ENCODE peak calls at places on chromosomes 16 and 17, in nine cellular contexts. Z, B, Y, L, I, M, C, A and R are unnamed samples.

GRCh38 chr16:63361032-63361624 is 1324.9 kb upstream of the CDH8 start:
- DNase-seq in Z (no peak), B (peak), Y (no peak), L (no peak), I (peak), M (no peak), C (peak), A (no peak), R (no peak)

GRCh38 chr16:1150511-1150982 is 2.4 kb upstream of the CACNA1H start:
- DNase-seq in Z (no peak), B (peak), Y (no peak), L (no peak), I (no peak), M (no peak), C (peak), A (peak), R (no peak)

GRCh38 chr17:7263071-7263800 is 958 bp upstream of the CLDN7 start:
- DNase-seq in Z (no peak), B (no peak), Y (no peak), L (peak), I (no peak), M (no peak), C (no peak), A (no peak), R (peak)

GRCh38 chr17:52148969-52149351 is 9.6 kb downstream of the CA10 start:
- DNase-seq in Z (no peak), B (no peak), Y (no peak), L (no peak), I (no peak), M (no peak), C (no peak), A (no peak), R (no peak)

GRCh38 chr16:58471209-58471975 is 28.6 kb upstream of the NDRG4 start:
- DNase-seq in Z (peak), B (no peak), Y (no peak), L (no peak), I (no peak), M (no peak), C (no peak), A (no peak), R (no peak)

GRCh38 chr17:30897311-30897710 is 8.7 kb downstream of the TEFM start:
- DNase-seq in Z (no peak), B (no peak), Y (no peak), L (no peak), I (no peak), M (peak), C (no peak), A (no peak), R (no peak)

GRCh38 chr16:6861136-6861535 is 471.5 kb upstream of the RBFOX1 start:
- DNase-seq in Z (no peak), B (no peak), Y (no peak), L (no peak), I (no peak), M (no peak), C (no peak), A (no peak), R (no peak)

GRCh38 chr17:76816590-76817135 is 51.5 kb upstream of the MGAT5B start:
- DNase-seq in Z (no peak), B (peak), Y (no peak), L (no peak), I (peak), M (no peak), C (peak), A (no peak), R (no peak)

GRCh38 chr17:31310260-31310659 is 3.6 kb downstream of the EVI2B start:
- DNase-seq in Z (no peak), B (peak), Y (no peak), L (no peak), I (no peak), M (no peak), C (no peak), A (no peak), R (no peak)

GRCh38 chr17:76063880-76064546 is 8.3 kb downstream of the SRP68 start:
- DNase-seq in Z (no peak), B (no peak), Y (no peak), L (no peak), I (no peak), M (no peak), C (no peak), A (no peak), R (no peak)

GRCh38 chr16:51880776-51881175 is 666.2 kb downstream of the TOX3 start:
- DNase-seq in Z (no peak), B (no peak), Y (no peak), L (no peak), I (no peak), M (no peak), C (peak), A (peak), R (no peak)

GRCh38 chr17:29722411-29723198 is 99.9 kb upstream of the CORO6 start:
- DNase-seq in Z (no peak), B (peak), Y (peak), L (peak), I (peak), M (no peak), C (peak), A (peak), R (peak)

GRCh38 chr17:73013816-73014663 is 78.4 kb downstream of the SLC39A11 start:
- DNase-seq in Z (no peak), B (no peak), Y (no peak), L (no peak), I (no peak), M (peak), C (peak), A (no peak), R (no peak)

GRCh38 chr16:47258874-47259461 is 115.2 kb upstream of the NETO2 start:
- DNase-seq in Z (no peak), B (peak), Y (no peak), L (no peak), I (peak), M (no peak), C (peak), A (no peak), R (no peak)

GRCh38 chr16:72246423-72246822 is 74.5 kb upstream of the PMFBP1 start:
- DNase-seq in Z (no peak), B (peak), Y (no peak), L (no peak), I (no peak), M (no peak), C (no peak), A (no peak), R (no peak)

GRCh38 chr16:3716831-3717234 is 491 bp downstream of the TRAP1 start:
- DNase-seq in Z (no peak), B (peak), Y (no peak), L (no peak), I (peak), M (no peak), C (peak), A (no peak), R (no peak)

GRCh38 chr17:68343976-68344375 is 52.7 kb downstream of the ARSG start:
- DNase-seq in Z (no peak), B (no peak), Y (no peak), L (no peak), I (no peak), M (no peak), C (no peak), A (no peak), R (peak)

GRCh38 chr16:62036101-62036806 is at the start of gene CDH8:
- DNase-seq in Z (peak), B (no peak), Y (peak), L (no peak), I (peak), M (peak), C (peak), A (no peak), R (no peak)

GRCh38 chr17:67212716-67213417 is 32.1 kb downstream of the HELZ start:
- DNase-seq in Z (no peak), B (no peak), Y (no peak), L (no peak), I (no peak), M (no peak), C (no peak), A (no peak), R (no peak)

GRCh38 chr17:48393271-48393670 is 36.7 kb downstream of the SKAP1 start:
- DNase-seq in Z (no peak), B (no peak), Y (no peak), L (no peak), I (no peak), M (no peak), C (no peak), A (no peak), R (no peak)

GRCh38 chr17:37791434-37791833 is 46.6 kb upstream of the HNF1B start:
- DNase-seq in Z (no peak), B (peak), Y (no peak), L (no peak), I (peak), M (peak), C (no peak), A (peak), R (no peak)

GRCh38 chr16:47660540-47660939 is 199.4 kb downstream of the PHKB start:
- DNase-seq in Z (no peak), B (no peak), Y (no peak), L (no peak), I (no peak), M (no peak), C (no peak), A (no peak), R (no peak)

GRCh38 chr17:50133028-50133768 is 3.2 kb upstream of the SAMD14 start:
- DNase-seq in Z (no peak), B (no peak), Y (peak), L (no peak), I (no peak), M (no peak), C (no peak), A (no peak), R (no peak)

GRCh38 chr16:2838928-2839327 is 8.8 kb downstream of the ZG16B start:
- DNase-seq in Z (peak), B (peak), Y (no peak), L (peak), I (peak), M (no peak), C (peak), A (no peak), R (peak)

GRCh38 chr16:11211061-11211976 is 44.7 kb downstream of the SOCS1 start:
- DNase-seq in Z (peak), B (no peak), Y (no peak), L (no peak), I (no peak), M (no peak), C (no peak), A (no peak), R (no peak)

GRCh38 chr17:43608313-43608712 is 53.4 kb downstream of the MEOX1 start:
- DNase-seq in Z (no peak), B (no peak), Y (no peak), L (no peak), I (no peak), M (no peak), C (peak), A (no peak), R (peak)

GRCh38 chr17:7885357-7886226 is 3.0 kb upstream of the CHD3 start:
- DNase-seq in Z (peak), B (peak), Y (peak), L (peak), I (peak), M (no peak), C (no peak), A (no peak), R (no peak)

GRCh38 chr16:22071352-22071923 is 20.9 kb upstream of the VWA3A start:
- DNase-seq in Z (no peak), B (no peak), Y (no peak), L (no peak), I (no peak), M (no peak), C (no peak), A (no peak), R (no peak)

GRCh38 chr17:78369791-78370381 is 8.6 kb upstream of the PGS1 start:
- DNase-seq in Z (peak), B (no peak), Y (no peak), L (no peak), I (no peak), M (no peak), C (no peak), A (no peak), R (no peak)

GRCh38 chr16:24054649-24055560 is 201.2 kb upstream of the CACNG3 start:
- DNase-seq in Z (no peak), B (no peak), Y (no peak), L (no peak), I (no peak), M (no peak), C (no peak), A (no peak), R (no peak)

GRCh38 chr17:16353702-16354174 is 469 bp upstream of the CENPV start:
- DNase-seq in Z (no peak), B (no peak), Y (no peak), L (no peak), I (no peak), M (no peak), C (no peak), A (no peak), R (no peak)

GRCh38 chr16:28915181-28915580 is 9.9 kb downstream of the RABEP2 start:
- DNase-seq in Z (no peak), B (no peak), Y (no peak), L (no peak), I (no peak), M (no peak), C (peak), A (peak), R (no peak)

GRCh38 chr16:978403-978802 is 3.2 kb upstream of the SOX8 start:
- DNase-seq in Z (no peak), B (no peak), Y (no peak), L (no peak), I (no peak), M (no peak), C (no peak), A (no peak), R (no peak)

GRCh38 chr17:75758131-75758905 is 6.7 kb downstream of the GALK1 start:
- DNase-seq in Z (no peak), B (no peak), Y (no peak), L (no peak), I (no peak), M (no peak), C (no peak), A (no peak), R (no peak)

GRCh38 chr16:11980167-11980844 is 3.8 kb downstream of the SNX29 start:
- DNase-seq in Z (no peak), B (no peak), Y (no peak), L (no peak), I (peak), M (no peak), C (no peak), A (no peak), R (no peak)

GRCh38 chr17:33385713-33386112 is 92.6 kb upstream of the ASIC2 start:
- DNase-seq in Z (no peak), B (no peak), Y (no peak), L (no peak), I (no peak), M (no peak), C (no peak), A (no peak), R (no peak)

DNA sequence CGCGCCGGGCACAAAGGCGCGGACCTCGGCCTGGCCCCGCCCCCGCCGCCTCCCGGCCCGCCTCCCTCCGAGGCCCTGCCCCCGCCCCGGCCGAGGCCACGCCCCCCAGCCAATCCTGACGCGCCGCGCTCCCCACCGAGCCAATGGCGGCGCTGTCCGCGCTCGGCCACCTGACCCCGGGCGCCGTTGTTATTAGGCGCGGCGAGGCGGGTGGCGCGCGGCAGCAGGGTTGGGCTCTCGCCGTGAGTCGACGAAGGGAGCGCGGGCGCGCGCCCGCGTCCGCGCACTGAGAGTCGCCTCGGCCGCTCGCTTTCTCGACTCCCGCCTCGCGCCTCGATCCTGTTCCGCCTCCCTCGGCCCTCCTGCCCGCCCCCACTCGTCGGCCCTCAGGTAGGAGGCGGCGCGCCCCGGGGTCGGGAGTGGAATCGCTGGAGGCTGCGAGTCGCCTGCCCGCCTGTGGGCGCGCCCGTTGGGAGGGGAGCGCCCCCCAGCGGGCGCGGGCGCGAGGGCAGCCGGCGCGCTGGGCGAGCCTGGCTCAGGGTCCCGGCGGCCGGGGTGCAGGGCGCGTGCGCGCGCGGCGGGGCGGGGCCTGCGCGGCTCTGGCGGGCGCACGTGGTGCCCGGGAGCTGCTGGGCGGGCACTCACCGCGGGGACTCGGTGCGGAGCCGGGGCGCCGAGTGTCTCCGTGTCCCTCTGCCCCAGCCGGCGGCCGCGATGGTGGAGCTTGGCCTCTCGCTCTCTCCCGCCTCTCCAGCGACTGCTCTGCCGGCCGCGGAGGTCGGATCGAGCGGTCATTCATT is 405 bp upstream of the CBLN1 start:
- DNase-seq in Z (peak), B (peak), Y (peak), L (peak), I (peak), M (no peak), C (peak), A (no peak), R (no peak)
- TF ChIP-seq CTCF in Z (no peak), B (peak), Y (no peak), L (no peak), I (no peak), M (peak), C (no peak), A (no peak), R (no peak)

GRCh38 chr16:70018254-70018653 is 67.1 kb downstream of the CLEC18A start:
- DNase-seq in Z (no peak), B (peak), Y (no peak), L (no peak), I (peak), M (no peak), C (peak), A (no peak), R (no peak)
- TF ChIP-seq CTCF in Z (no peak), B (no peak), Y (no peak), L (no peak), I (no peak), M (peak), C (peak), A (no peak), R (no peak)

DNA sequence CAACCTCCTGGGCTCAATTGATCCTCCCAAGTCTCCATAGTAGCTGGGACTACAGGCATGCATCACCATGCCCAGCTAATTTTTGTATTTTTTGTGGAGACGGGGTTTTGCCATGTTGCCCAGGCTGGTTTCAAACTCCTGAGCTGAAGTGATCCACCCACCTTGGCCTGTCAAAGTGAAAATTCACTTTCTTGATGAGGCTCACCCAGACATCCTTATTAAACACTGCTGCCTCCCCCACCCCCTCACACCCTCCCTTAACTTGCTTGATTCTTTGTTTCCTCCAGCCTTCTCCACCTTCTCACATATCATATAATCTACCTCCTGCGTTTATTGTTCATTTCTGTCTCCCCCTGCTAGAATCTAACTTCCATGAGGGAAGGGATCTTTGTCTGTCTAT is 46.0 kb upstream of the TEX2 start:
- DNase-seq in Z (no peak), B (no peak), Y (no peak), L (no peak), I (no peak), M (no peak), C (no peak), A (no peak), R (no peak)
- TF ChIP-seq CTCF in Z (no peak), B (no peak), Y (no peak), L (no peak), I (no peak), M (no peak), C (no peak), A (no peak), R (no peak)

GRCh38 chr16:67052399-67052798 is 23.4 kb downstream of the CBFB start:
- DNase-seq in Z (no peak), B (no peak), Y (no peak), L (no peak), I (no peak), M (no peak), C (no peak), A (no peak), R (no peak)

GRCh38 chr16:67053767-67054334 is 24.9 kb downstream of the CBFB start:
- DNase-seq in Z (no peak), B (no peak), Y (no peak), L (no peak), I (no peak), M (no peak), C (no peak), A (no peak), R (no peak)

DNA sequence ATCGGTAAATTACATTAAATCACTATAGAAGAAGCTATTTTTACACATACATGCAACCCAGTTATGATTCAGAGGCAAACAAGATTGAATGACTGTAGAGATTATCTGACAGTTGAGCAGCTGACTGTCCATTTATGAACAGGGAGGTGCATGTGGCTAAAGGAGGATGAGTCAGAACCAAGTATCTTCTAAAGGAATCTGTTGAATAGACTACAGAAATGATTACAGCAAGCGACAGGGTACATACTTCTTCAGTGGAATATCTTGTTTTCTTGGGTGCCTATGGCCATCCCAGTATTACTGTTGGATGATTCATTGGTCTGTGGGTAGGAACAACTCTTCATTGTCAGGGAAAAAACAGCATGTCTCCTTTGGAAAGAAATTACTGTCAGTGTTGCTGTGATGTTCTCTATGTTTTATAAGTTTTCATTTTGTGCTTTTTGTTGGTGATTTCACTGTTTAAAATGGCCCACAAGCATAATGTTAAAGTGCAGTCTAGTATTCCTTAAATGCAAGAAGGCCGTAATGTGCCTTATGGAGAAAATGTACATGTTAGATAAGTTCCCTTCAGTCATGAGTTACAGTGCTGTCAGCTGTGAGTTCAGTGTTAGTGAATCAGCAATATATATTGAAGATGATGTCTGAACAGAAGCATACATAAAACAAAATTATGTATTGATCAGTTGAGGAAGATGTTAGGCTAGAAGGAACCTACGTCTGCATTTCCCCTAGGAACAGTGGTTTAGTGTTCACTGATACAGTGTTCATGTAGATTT is 27.0 kb downstream of the CBFB start:
- DNase-seq in Z (no peak), B (no peak), Y (no peak), L (no peak), I (peak), M (no peak), C (peak), A (peak), R (no peak)
- TF ChIP-seq CTCF in Z (no peak), B (no peak), Y (no peak), L (no peak), I (no peak), M (no peak), C (no peak), A (no peak), R (no peak)

GRCh38 chr16:5033256-5034166 is at the start of gene NAGPA:
- DNase-seq in Z (peak), B (peak), Y (peak), L (peak), I (peak), M (peak), C (peak), A (peak), R (peak)

GRCh38 chr16:5035909-5036227 is 2.1 kb upstream of the NAGPA start:
- DNase-seq in Z (peak), B (no peak), Y (no peak), L (no peak), I (no peak), M (no peak), C (no peak), A (no peak), R (peak)

GRCh38 chr16:5036228-5037156 is 2.8 kb upstream of the NAGPA start:
- DNase-seq in Z (peak), B (no peak), Y (no peak), L (no peak), I (no peak), M (no peak), C (no peak), A (no peak), R (peak)

GRCh38 chr16:5032748-5033167 is 977 bp downstream of the NAGPA start:
- DNase-seq in Z (no peak), B (no peak), Y (no peak), L (no peak), I (no peak), M (no peak), C (no peak), A (no peak), R (no peak)

DNA sequence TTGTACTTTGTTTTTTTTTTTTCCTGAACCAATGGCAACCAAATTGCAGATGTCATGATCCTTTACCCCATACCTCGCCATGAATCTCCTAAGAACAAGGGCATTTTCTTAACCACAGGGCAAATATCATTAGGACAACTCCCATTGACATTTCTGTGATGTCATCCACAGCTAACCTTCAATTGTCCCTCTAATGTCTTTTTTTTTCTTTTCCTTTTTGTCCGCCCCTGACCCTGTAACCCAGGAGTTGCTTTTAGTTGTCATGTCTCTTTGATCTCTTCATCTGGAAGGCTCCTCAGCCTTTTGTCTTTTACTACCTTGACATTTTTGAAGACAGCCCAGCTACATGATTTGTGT is 410 bp upstream of the NAGPA start:
- DNase-seq in Z (no peak), B (no peak), Y (no peak), L (no peak), I (no peak), M (no peak), C (no peak), A (no peak), R (no peak)
- TF ChIP-seq CTCF in Z (no peak), B (no peak), Y (no peak), L (no peak), I (no peak), M (no peak), C (no peak), A (no peak), R (no peak)